ENCODE peak calls at places on chromosomes 2 and 18, in ten cellular contexts. W is lower leg skin, X is cardiac muscle cell, N is pancreas, V is PC-9, A is HFFc6, P is RWPE1, D is A549, B is fibroblast of lung, R is cardiac fibroblast. C is an unnamed sample.

GRCh38 chr2:8457620-8458255 is 224.1 kb upstream of the ID2 start:
- DNase-seq in B (no peak), V (no peak), N (peak), X (no peak), D (no peak), A (no peak), R (no peak), W (no peak), P (no peak), C (no peak)

GRCh38 chr18:2529154-2529553 is 42.2 kb downstream of the METTL4 start:
- DNase-seq in B (no peak), V (no peak), N (no peak), A (no peak), D (peak), R (peak), W (no peak), X (no peak), P (no peak), C (no peak)

GRCh38 chr2:13003500-13003899 is 286.8 kb downstream of the TRIB2 start:
- DNase-seq in W (no peak), R (peak), V (no peak), P (no peak), X (no peak), N (no peak), B (no peak), A (peak), D (no peak), C (no peak)

GRCh38 chr2:178315488-178315948 is 121.2 kb downstream of the OSBPL6 start:
- DNase-seq in B (no peak), D (no peak), R (no peak), N (no peak), A (no peak), V (no peak), W (no peak), P (no peak), X (peak), C (no peak)

GRCh38 chr18:70249118-70249517 is 39.7 kb upstream of the SOCS6 start:
- DNase-seq in N (no peak), R (peak), W (no peak), V (no peak), D (peak), A (peak), X (no peak), P (no peak), B (peak), C (no peak)

GRCh38 chr2:8514748-8515389 is 167.0 kb upstream of the ID2 start:
- DNase-seq in W (no peak), X (no peak), P (no peak), A (no peak), V (no peak), B (no peak), N (no peak), D (no peak), R (no peak), C (no peak)

GRCh38 chr18:29218101-29218500 is 1041.2 kb upstream of the CDH2 start:
- DNase-seq in R (peak), W (no peak), B (no peak), X (no peak), N (no peak), P (no peak), D (no peak), V (no peak), A (peak), C (no peak)

GRCh38 chr2:27800856-27801255 is 29.3 kb downstream of the MRPL33 start:
- DNase-seq in N (no peak), W (no peak), X (no peak), P (no peak), V (no peak), A (no peak), R (no peak), B (no peak), D (no peak), C (no peak)

GRCh38 chr2:161994766-161995165 is 79.2 kb downstream of the DPP4 start:
- DNase-seq in D (no peak), N (no peak), R (no peak), B (no peak), A (no peak), W (no peak), P (no peak), X (no peak), V (no peak), C (no peak)

GRCh38 chr2:216394888-216395287 is 17.4 kb upstream of the SMARCAL1 start:
- DNase-seq in V (no peak), N (no peak), B (no peak), R (no peak), D (no peak), A (no peak), X (no peak), W (no peak), P (no peak), C (no peak)

GRCh38 chr2:121281694-121282093 is 3.3 kb downstream of the TFCP2L1 start:
- DNase-seq in P (no peak), N (no peak), R (no peak), W (no peak), D (no peak), A (no peak), V (no peak), B (no peak), X (no peak), C (no peak)

GRCh38 chr2:235669983-235670962 is 176.4 kb downstream of the AGAP1 start:
- DNase-seq in V (peak), W (no peak), A (peak), B (peak), N (no peak), D (peak), X (peak), P (peak), R (peak), C (no peak)

GRCh38 chr2:206354129-206354528 is 79.7 kb downstream of the ZDBF2 start:
- DNase-seq in N (no peak), V (no peak), R (no peak), P (no peak), D (no peak), W (no peak), B (no peak), A (no peak), X (no peak), C (no peak)

GRCh38 chr2:206349375-206349774 is 74.9 kb downstream of the ZDBF2 start:
- DNase-seq in D (no peak), A (no peak), R (no peak), N (no peak), B (no peak), W (no peak), P (no peak), X (no peak), V (no peak), C (no peak)

GRCh38 chr2:206353685-206354084 is 79.2 kb downstream of the ZDBF2 start:
- DNase-seq in V (no peak), X (no peak), R (peak), B (no peak), N (no peak), W (no peak), A (no peak), D (peak), P (no peak), C (no peak)
- TF ChIP-seq CTCF in V (no peak), X (no peak), R (no peak), B (no peak), N (no peak), W (no peak), A (no peak), D (no peak), P (no peak), C (no peak)

GRCh38 chr2:240556553-240557100 is 1.2 kb downstream of the ANKMY1 start:
- DNase-seq in N (peak), B (peak), D (peak), P (no peak), W (peak), V (no peak), X (peak), A (peak), R (peak), C (peak)
- TF ChIP-seq CTCF in N (no peak), B (peak), D (peak), P (peak), W (no peak), V (peak), X (peak), A (peak), R (peak), C (peak)

DNA sequence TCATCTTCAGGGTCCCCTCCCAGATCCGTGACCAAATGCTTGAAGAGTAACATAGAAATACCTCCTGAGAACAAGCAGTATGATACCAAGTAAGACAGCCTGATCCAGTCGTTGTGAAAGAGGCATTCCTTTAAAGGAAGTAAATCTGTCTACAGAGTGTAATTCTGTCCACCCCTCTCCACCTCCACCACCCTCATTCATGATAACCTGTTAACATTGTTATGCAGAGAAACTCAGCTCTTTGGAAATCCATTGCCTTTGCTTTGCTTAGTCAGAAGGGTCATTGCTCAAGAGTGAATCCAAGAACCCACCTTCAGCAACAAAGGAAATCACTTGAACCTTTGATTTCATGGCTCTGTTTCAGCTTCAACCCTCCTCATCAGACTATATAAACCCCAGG is 155.6 kb downstream of the CYP26B1 start:
- DNase-seq in V (peak), N (no peak), X (no peak), W (no peak), P (no peak), A (no peak), D (no peak), B (no peak), R (no peak), C (no peak)
- TF ChIP-seq CTCF in V (no peak), N (no peak), X (no peak), W (no peak), P (no peak), A (no peak), D (no peak), B (no peak), R (no peak), C (no peak)

DNA sequence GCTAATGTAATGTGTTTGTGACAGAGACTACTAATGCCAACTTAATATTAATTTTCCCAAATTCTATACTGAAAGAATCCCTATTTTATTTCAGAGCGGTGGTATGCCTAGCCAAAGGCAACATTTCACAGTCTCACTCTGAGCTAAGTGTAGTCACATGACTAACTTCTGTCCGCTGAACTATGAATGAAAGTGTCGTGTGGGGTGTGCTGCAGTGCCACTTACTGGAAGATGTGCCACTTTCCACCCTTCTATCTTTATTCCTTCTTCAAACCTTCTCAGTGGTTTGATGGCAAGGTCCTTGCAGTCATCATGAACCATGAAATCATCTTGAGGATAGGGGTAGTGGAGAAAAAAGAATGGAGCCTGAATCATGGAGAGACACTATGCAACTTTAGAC is 47.3 kb upstream of the C1D start:
- DNase-seq in X (no peak), R (no peak), P (no peak), B (no peak), D (peak), W (no peak), V (peak), N (no peak), A (peak), C (no peak)
- TF ChIP-seq CTCF in X (no peak), R (no peak), P (no peak), B (no peak), D (no peak), W (no peak), V (no peak), N (no peak), A (no peak), C (no peak)

C was measured in natural killer cell.